ENCODE peak calls at places on chromosome 10, in four cellular contexts. D, J, C and N are unnamed samples.
A peak's percentile ranks its signal among the peaks of the same experiment; 100 is the strongest.

GRCh38 chr10:95217476-95217875 is 23.4 kb downstream of the ACSM6 start:
- DNase-seq in J (no peak), D (no peak), C (no peak), N (no peak)

GRCh38 chr10:24706479-24707118 is 17.1 kb downstream of the ARHGAP21 start:
- DNase-seq in C (no peak), D (peak; percentile 21), J (peak; percentile 42), N (no peak)

GRCh38 chr10:28082316-28082715 is 83.4 kb upstream of the ODAD2 start:
- DNase-seq in J (no peak), C (no peak), D (no peak), N (no peak)

GRCh38 chr10:49309691-49310371 is 10.9 kb downstream of the C10orf71 start:
- DNase-seq in D (no peak), C (no peak), J (no peak), N (peak; percentile 44)

GRCh38 chr10:86233131-86233530 is 133.5 kb downstream of the GRID1 start:
- DNase-seq in D (no peak), C (no peak), J (no peak), N (no peak)

GRCh38 chr10:94036664-94037033 is 42.9 kb downstream of the PLCE1 start:
- DNase-seq in C (no peak), J (no peak), D (no peak), N (no peak)

GRCh38 chr10:89980166-89980565 is 278.8 kb downstream of the KIF20B start:
- DNase-seq in C (no peak), J (no peak), D (no peak), N (no peak)

GRCh38 chr10:61899997-61900828 is 1.3 kb upstream of the ARID5B start:
- DNase-seq in D (peak; percentile 63), C (peak; percentile 39), J (peak; percentile 72), N (peak; percentile 92)

GRCh38 chr10:125000366-125001312 is 58.7 kb downstream of the ZRANB1 start:
- DNase-seq in D (no peak), J (peak; percentile 83), C (peak; percentile 70), N (no peak)

GRCh38 chr10:6239213-6239991 is 36.7 kb downstream of the PFKFB3 start:
- DNase-seq in C (no peak), D (no peak), J (peak; percentile 88), N (peak; percentile 9)

GRCh38 chr10:132577350-132578005 is 39.9 kb downstream of the INPP5A start:
- DNase-seq in C (peak; percentile 66), D (no peak), J (peak; percentile 59), N (no peak)

GRCh38 chr10:67723601-67724000 is 27.6 kb upstream of the CTNNA3 start:
- DNase-seq in C (no peak), D (no peak), J (no peak), N (no peak)

DNA sequence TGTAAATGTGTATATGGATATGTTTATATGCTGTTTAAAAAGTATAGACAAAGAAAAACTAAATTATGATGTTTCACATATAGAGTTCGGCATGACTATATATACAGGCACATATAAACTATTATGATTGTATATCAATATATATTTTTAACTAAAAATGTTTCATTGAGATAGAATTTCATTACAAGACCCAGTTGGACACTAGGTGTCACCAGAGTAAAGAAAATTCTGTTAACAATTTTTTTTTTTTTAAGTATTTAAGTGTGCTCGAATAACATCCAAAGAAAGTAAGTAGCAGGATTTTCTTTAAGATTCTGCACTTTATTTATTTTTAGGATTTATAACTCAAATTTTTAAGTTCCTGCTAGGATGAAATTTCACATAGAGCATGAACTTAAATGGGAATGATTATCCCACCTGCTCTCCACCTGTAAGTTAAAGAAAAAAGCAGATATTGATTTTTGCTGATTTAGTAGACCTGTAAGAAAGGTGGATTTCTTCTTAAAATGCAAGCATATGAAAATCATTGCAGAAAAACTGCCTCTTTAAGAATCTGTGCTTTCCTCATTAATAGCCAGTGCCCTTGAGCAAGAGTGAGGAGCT is 961.5 kb downstream of the PCDH15 start:
- DNase-seq in D (no peak), C (no peak), J (peak; percentile 9), N (peak; percentile 4)
- H3K27ac ChIP-seq in D (no peak overlapping the region), C (no peak overlapping the region), J (no peak overlapping the region), N (no peak overlapping the region)

GRCh38 chr10:80454526-80455460 is 683 bp downstream of the TSPAN14 start:
- DNase-seq in D (peak; percentile 31), J (peak; percentile 79), C (no peak), N (peak; percentile 52)

GRCh38 chr10:80453715-80454525 is at the start of gene TSPAN14:
- DNase-seq in C (peak; percentile 60), D (peak; percentile 63), J (peak; percentile 97), N (peak; percentile 87)

GRCh38 chr10:80452688-80453391 is 1.3 kb upstream of the TSPAN14 start:
- DNase-seq in D (no peak), J (no peak), C (no peak), N (no peak)

GRCh38 chr10:80452069-80452468 is 2.0 kb upstream of the TSPAN14 start:
- DNase-seq in D (no peak), C (no peak), J (no peak), N (no peak)

DNA sequence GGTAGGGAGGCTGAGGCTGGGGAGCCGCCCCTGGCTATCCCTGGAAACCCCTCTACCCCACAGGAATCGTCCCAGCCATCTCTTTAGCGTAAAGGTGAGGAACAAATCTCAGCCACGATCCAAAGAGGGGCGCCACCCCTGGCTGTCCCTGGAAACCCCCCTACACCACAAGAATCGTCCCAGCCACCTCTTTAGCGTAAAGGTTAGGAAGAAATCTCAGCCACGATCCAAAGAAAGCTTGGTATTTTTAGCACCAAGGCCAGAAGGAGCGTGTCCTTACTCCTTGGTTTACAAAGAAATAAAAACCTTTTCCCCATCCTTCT is 757 bp upstream of the TSPAN14 start:
- DNase-seq in C (no peak), J (no peak), D (no peak), N (no peak)
- H3K27ac ChIP-seq in C (peak overlapping the region; percentile 88), J (peak overlapping the region; percentile 75), D (peak overlapping the region; percentile 77), N (peak overlapping the region; percentile 16)

GRCh38 chr10:50607526-50607925 is 16.2 kb downstream of the SGMS1 start:
- DNase-seq in D (no peak), J (no peak), C (no peak), N (no peak)
- H3K27ac ChIP-seq in D (no peak overlapping the region), J (peak overlapping the region; percentile 2), C (no peak overlapping the region), N (no peak overlapping the region)

DNA sequence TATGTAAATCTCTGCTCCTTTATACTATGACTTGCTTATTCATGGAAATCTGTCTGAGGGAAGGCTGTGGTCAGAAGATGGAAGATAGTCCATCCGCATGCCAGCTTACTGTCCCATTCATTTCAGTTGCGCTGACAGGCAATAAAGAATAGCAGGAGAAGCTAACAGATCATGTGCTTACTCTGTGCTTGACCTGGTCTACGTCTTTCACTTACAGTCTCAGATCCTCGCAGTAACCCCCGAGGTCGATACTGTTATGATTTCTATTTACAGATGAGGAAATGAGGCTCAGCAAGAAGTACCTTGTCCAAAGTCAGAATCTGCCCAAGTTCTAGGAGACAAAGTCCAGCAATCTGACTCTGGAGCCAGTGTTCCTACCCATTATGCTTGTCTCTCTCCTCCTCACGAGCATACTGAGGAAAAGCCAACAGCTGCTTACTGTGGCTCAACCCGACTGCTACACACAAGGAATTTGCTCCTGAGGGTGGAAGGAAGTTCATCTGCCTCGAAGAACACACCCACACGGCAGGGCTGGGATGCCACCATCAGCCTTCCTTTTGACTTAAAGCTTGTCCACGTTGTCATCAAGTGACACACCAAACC is 74.2 kb downstream of the MINPP1 start:
- DNase-seq in C (no peak), D (no peak), J (no peak), N (no peak)
- H3K27ac ChIP-seq in C (no peak overlapping the region), D (no peak overlapping the region), J (no peak overlapping the region), N (no peak overlapping the region)

DNA sequence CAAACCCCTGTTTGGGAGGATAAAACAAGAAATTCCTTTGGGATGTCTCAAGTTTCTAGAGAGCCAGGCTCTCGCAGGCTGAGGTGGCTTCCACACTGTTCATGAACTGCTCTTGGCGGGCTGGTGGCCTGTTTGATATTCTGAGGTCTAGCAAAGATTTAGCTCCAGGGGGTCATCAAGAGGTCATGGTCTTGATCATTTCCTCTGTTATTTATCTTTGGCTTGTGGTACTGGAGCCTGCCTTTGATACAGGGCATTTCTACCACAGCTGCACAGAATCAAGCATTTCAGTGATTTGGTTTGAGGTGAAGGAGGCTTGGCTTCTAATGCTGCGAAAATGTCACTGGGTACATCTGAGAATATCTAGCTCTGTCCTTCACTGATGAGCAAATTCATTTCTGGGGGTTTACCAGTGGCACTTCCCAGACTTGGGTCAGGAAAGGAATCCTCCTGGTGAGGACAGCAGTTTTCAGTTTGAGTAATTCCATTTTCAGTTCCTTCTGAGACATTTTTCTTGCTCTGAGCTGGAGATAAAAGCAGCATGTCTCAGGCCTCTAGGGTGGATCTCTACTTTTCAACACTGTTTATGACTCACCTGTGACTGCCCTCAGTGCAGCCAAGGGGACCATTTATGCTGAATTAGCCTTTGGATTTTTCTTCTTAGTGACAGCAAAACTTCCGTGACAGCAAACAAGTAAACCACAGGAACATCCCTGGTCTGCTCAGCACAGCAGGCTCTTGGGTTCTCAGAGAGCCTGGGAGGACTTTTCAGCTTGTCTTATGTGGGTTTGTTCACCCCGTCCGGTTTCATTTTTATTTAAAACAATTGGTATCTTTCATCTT is 312.0 kb downstream of the RNLS start:
- DNase-seq in D (peak; percentile 42), J (no peak), C (no peak), N (peak; percentile 30)
- H3K27ac ChIP-seq in D (peak overlapping the region; percentile 33), J (peak overlapping the region; percentile 68), C (no peak overlapping the region), N (peak overlapping the region; percentile 11)

DNA sequence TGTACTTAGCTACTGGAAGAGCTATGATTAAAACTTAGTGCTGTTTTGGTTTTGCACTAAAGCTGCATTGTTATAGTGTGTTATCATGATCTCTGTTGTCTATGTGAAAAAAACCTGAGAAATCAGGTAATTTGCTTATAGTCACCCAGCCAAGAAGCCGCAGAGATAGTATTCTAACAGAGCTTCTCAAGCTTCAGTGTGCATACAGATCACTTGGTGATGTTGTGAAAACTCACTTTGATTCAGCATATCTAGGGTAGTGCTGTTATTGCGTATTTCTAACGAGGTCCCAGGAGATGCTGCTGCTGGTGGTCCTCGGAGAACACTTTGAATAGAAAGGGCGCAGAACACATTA is 68.5 kb upstream of the PDCD4 start:
- DNase-seq in J (no peak), C (no peak), D (no peak), N (peak; percentile 39)
- H3K27ac ChIP-seq in J (no peak overlapping the region), C (no peak overlapping the region), D (peak overlapping the region; percentile 61), N (peak overlapping the region; percentile 41)

GRCh38 chr10:92121686-92122492 is 169.0 kb downstream of the CPEB3 start:
- DNase-seq in D (no peak), J (no peak), C (no peak), N (no peak)
- H3K27ac ChIP-seq in D (no peak overlapping the region), J (no peak overlapping the region), C (no peak overlapping the region), N (no peak overlapping the region)